ENCODE peak calls at places on chromosomes 4 and X, in four cellular contexts. P, X, G and J are unnamed samples. For H3K4me1, the result is how much of the 10 kb centered on the place peaks cover.

GRCh38 chr4:186021461-186022167 is 47.3 kb upstream of the TLR3 start:
- DNase-seq in P (no peak), X (peak), G (peak), J (no peak)

GRCh38 chrX:115948018-115948923 is 222.3 kb upstream of the AGTR2 start:
- DNase-seq in P (no peak), X (no peak), G (no peak), J (no peak)

GRCh38 chr4:128615197-128615596 is 194.3 kb upstream of the JADE1 start:
- DNase-seq in P (no peak), X (no peak), G (no peak), J (no peak)

GRCh38 chrX:10259716-10260115 is 102.9 kb downstream of the CLCN4 start:
- DNase-seq in P (no peak), X (no peak), G (no peak), J (no peak)

GRCh38 chr4:58214376-58214775 is 1104.2 kb upstream of the IGFBP7 start:
- DNase-seq in P (no peak), X (no peak), G (no peak), J (no peak)

GRCh38 chr4:143358923-143359694 is 22.4 kb downstream of the GAB1 start:
- DNase-seq in P (peak), X (no peak), G (no peak), J (peak)

GRCh38 chrX:40462797-40463196 is 118.0 kb upstream of the ATP6AP2 start:
- DNase-seq in P (no peak), X (no peak), G (no peak), J (no peak)

GRCh38 chr4:74623041-74623440 is 171.3 kb downstream of the BTC start:
- DNase-seq in P (no peak), X (peak), G (no peak), J (no peak)

GRCh38 chr4:184313710-184314659 is 96.3 kb upstream of the ENPP6 start:
- DNase-seq in P (peak), X (no peak), G (no peak), J (no peak)

GRCh38 chr4:139797287-139797686 is 131.7 kb downstream of the MGST2 start:
- DNase-seq in P (no peak), X (no peak), G (no peak), J (no peak)

GRCh38 chr4:2805712-2806391 is 13.0 kb downstream of the SH3BP2 start:
- DNase-seq in P (no peak), X (no peak), G (no peak), J (no peak)

GRCh38 chr4:94508256-94508655 is 56.5 kb downstream of the PDLIM5 start:
- DNase-seq in P (no peak), X (no peak), G (no peak), J (no peak)

GRCh38 chr4:3262208-3263052 is 13.5 kb downstream of the MSANTD1 start:
- DNase-seq in P (no peak), X (no peak), G (no peak), J (peak)

GRCh38 chr4:77001907-77002306 is 52.4 kb downstream of the SEPTIN11 start:
- DNase-seq in P (no peak), X (peak), G (no peak), J (no peak)
- H3K4me1 ChIP-seq in P (under half), X (under half), G (under half), J (under half)

GRCh38 chr4:110184124-110184790 is 14.2 kb downstream of the ELOVL6 start:
- DNase-seq in P (no peak), X (no peak), G (no peak), J (no peak)

GRCh38 chr4:110183643-110184042 is 14.8 kb downstream of the ELOVL6 start:
- DNase-seq in P (no peak), X (no peak), G (no peak), J (no peak)

GRCh38 chr4:110188113-110188512 is 10.3 kb downstream of the ELOVL6 start:
- DNase-seq in P (no peak), X (no peak), G (no peak), J (no peak)

GRCh38 chr4:110183058-110183457 is 15.4 kb downstream of the ELOVL6 start:
- DNase-seq in P (no peak), X (no peak), G (no peak), J (no peak)

GRCh38 chr4:110184791-110185155 is 13.6 kb downstream of the ELOVL6 start:
- DNase-seq in P (no peak), X (no peak), G (no peak), J (no peak)
- H3K27ac ChIP-seq in P (no peak), X (peak), G (no peak), J (no peak)

GRCh38 chr4:142354041-142354440 is 492.1 kb downstream of the INPP4B start:
- DNase-seq in P (no peak), X (no peak), G (no peak), J (no peak)

GRCh38 chr4:142354794-142355416 is 491.2 kb downstream of the INPP4B start:
- DNase-seq in P (no peak), X (no peak), G (no peak), J (no peak)

GRCh38 chr4:142355417-142355930 is 490.6 kb downstream of the INPP4B start:
- DNase-seq in P (no peak), X (no peak), G (no peak), J (no peak)

GRCh38 chr4:142356797-142357196 is 489.3 kb downstream of the INPP4B start:
- DNase-seq in P (no peak), X (no peak), G (no peak), J (no peak)

DNA sequence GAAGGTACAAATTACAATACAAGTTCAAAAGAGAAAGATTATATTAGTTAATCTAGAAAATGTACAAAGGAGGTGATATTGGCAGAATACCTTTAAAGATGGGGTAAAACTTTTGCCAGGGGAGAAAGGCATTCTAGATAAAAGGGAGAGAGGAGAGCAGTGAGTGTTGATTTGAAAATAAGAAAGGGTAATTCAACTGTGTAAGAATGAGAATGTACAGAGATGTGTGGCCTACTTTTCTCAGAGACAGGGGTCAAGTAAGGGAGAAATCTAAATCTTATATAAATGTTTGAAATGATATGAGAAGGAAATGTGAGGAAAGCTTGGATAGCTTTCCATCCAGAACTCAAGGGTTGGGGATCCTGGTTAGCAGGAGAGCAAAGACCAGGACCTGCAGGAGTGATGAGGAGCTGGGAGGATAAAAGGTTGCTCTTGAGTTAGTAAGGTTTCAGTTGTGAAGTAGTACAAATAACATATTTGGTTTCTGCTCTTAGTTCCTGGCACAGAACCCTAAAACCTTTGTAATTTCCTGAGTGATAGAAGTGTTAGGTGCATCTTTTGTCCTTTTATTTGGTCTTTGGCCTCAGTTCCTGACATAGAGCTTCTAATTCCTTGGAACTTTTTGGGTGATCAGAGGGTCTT is 489.9 kb downstream of the INPP4B start:
- DNase-seq in P (no peak), X (no peak), G (no peak), J (no peak)
- H3K4me1 ChIP-seq in P (under half), X (under half), G (under half), J (half or more)

GRCh38 chr4:121138014-121138413 is 26.1 kb downstream of the TNIP3 start:
- DNase-seq in P (no peak), X (no peak), G (no peak), J (peak)

GRCh38 chr4:121143126-121143525 is 21.0 kb downstream of the TNIP3 start:
- DNase-seq in P (no peak), X (no peak), G (no peak), J (no peak)

GRCh38 chr4:121139533-121140222 is 24.4 kb downstream of the TNIP3 start:
- DNase-seq in P (no peak), X (no peak), G (no peak), J (no peak)

GRCh38 chr4:121140712-121141111 is 23.4 kb downstream of the TNIP3 start:
- DNase-seq in P (no peak), X (no peak), G (no peak), J (no peak)

GRCh38 chr4:121138445-121138844 is 25.7 kb downstream of the TNIP3 start:
- DNase-seq in P (no peak), X (no peak), G (no peak), J (no peak)
- H3K27ac ChIP-seq in P (no peak), X (no peak), G (no peak), J (no peak)

GRCh38 chr4:119736559-119736958 is 108.0 kb upstream of the PDE5A start:
- DNase-seq in P (no peak), X (no peak), G (no peak), J (no peak)
- H3K4me1 ChIP-seq in P (under half), X (under half), G (under half), J (under half)

GRCh38 chrX:1534321-1535168 is 2.4 kb downstream of the P2RY8 start:
- DNase-seq in P (no peak), X (no peak), G (no peak), J (peak)
- H3K27ac ChIP-seq in P (no peak), X (no peak), G (no peak), J (peak)

DNA sequence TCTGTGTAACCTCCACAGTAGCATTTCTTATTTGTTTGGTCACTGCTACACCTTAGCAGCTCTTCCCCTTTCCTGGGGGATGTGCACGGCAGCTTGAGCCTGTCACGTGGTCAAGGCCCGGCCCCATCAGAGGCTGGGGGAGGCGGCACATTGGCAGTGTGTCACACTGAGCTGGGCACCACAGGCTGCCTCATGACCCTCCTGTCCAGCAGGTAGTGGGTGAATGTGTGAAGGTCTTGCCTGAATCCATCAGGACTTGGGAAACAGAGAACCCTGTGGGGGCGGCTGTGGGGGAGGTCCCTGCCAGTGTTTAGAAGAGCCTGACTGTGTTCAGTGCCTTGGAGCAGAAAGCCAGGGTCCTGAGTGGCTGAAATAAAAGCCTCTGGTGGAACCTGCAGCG is 33.2 kb downstream of the WFS1 start:
- DNase-seq in P (no peak), X (no peak), G (no peak), J (no peak)
- H3K4me1 ChIP-seq in P (under half), X (under half), G (under half), J (under half)